ENCODE peak calls at places on chromosomes 11 and 22, in four cellular contexts. One of them, this sample, is unnamed.

GRCh38 chr11:69359735-69360470 is 65.9 kb downstream of the MYEOV start:
- DNase-seq in MCF 10A: peak; percentile 64
- DNase-seq in GM10248: no peak
- DNase-seq in HFF-Myc: no peak
- DNase-seq in this sample: no peak

GRCh38 chr11:65790104-65790901 is 3.4 kb downstream of the OVOL1 start:
- DNase-seq in MCF 10A: no peak
- DNase-seq in GM10248: no peak
- DNase-seq in HFF-Myc: no peak
- DNase-seq in this sample: no peak

GRCh38 chr11:135027461-135027860 is 615.4 kb upstream of the B3GAT1 start:
- DNase-seq in MCF 10A: peak; percentile 65
- DNase-seq in GM10248: peak; percentile 29
- DNase-seq in HFF-Myc: no peak
- DNase-seq in this sample: no peak

GRCh38 chr11:8227156-8228152 is 36.2 kb downstream of the LMO1 start:
- DNase-seq in MCF 10A: peak; percentile 75
- DNase-seq in GM10248: no peak
- DNase-seq in HFF-Myc: no peak
- DNase-seq in this sample: no peak

GRCh38 chr22:30224161-30224857 is 22.2 kb downstream of the LIF start:
- DNase-seq in MCF 10A: no peak
- DNase-seq in GM10248: peak; percentile 62
- DNase-seq in HFF-Myc: no peak
- DNase-seq in this sample: no peak

GRCh38 chr22:46267431-46268279 is at the start of gene TTC38:
- DNase-seq in MCF 10A: peak; percentile 83
- DNase-seq in GM10248: peak; percentile 95
- DNase-seq in HFF-Myc: no peak
- DNase-seq in this sample: no peak

GRCh38 chr11:65496304-65497140 is 2.3 kb upstream of the MALAT1 start:
- DNase-seq in MCF 10A: peak; percentile 19
- DNase-seq in GM10248: no peak
- DNase-seq in HFF-Myc: peak; percentile 65
- DNase-seq in this sample: no peak

GRCh38 chr11:8934735-8935478 is 2.2 kb upstream of the C11orf16 start:
- DNase-seq in MCF 10A: peak; percentile 49
- DNase-seq in GM10248: no peak
- DNase-seq in HFF-Myc: no peak
- DNase-seq in this sample: no peak

GRCh38 chr11:56819916-56820315 is 71.4 kb upstream of the OR9G4 start:
- DNase-seq in MCF 10A: no peak
- DNase-seq in GM10248: no peak
- DNase-seq in HFF-Myc: no peak
- DNase-seq in this sample: no peak

GRCh38 chr11:132969892-132970291 is 562.4 kb downstream of the OPCML start:
- DNase-seq in MCF 10A: no peak
- DNase-seq in GM10248: no peak
- DNase-seq in HFF-Myc: no peak
- DNase-seq in this sample: no peak

GRCh38 chr22:19568337-19569311 is 44.4 kb upstream of the CLDN5 start:
- DNase-seq in MCF 10A: peak; percentile 83
- DNase-seq in GM10248: no peak
- DNase-seq in HFF-Myc: peak; percentile 49
- DNase-seq in this sample: no peak

GRCh38 chr11:18105086-18105801 is 638 bp downstream of the SAAL1 start:
- DNase-seq in MCF 10A: no peak
- DNase-seq in GM10248: no peak
- DNase-seq in HFF-Myc: no peak
- DNase-seq in this sample: no peak

GRCh38 chr22:26589367-26589844 is 526 bp downstream of the TPST2 start:
- DNase-seq in MCF 10A: no peak
- DNase-seq in GM10248: peak; percentile 41
- DNase-seq in HFF-Myc: no peak
- DNase-seq in this sample: no peak

GRCh38 chr11:62804310-62805043 is 763 bp downstream of the NXF1 start:
- DNase-seq in MCF 10A: peak; percentile 21
- DNase-seq in GM10248: no peak
- DNase-seq in HFF-Myc: no peak
- DNase-seq in this sample: no peak

GRCh38 chr11:91248199-91248807 is 976.3 kb upstream of the FAT3 start:
- DNase-seq in MCF 10A: peak; percentile 71
- DNase-seq in GM10248: no peak
- DNase-seq in HFF-Myc: no peak
- DNase-seq in this sample: no peak

GRCh38 chr11:10041803-10042202 is 252.2 kb downstream of the SBF2 start:
- DNase-seq in MCF 10A: no peak
- DNase-seq in GM10248: no peak
- DNase-seq in HFF-Myc: no peak
- DNase-seq in this sample: no peak

GRCh38 chr11:104484784-104485554 is 321.0 kb upstream of the PDGFD start:
- DNase-seq in MCF 10A: no peak
- DNase-seq in GM10248: no peak
- DNase-seq in HFF-Myc: no peak
- DNase-seq in this sample: no peak

GRCh38 chr11:102360681-102361080 is 13.7 kb downstream of the BIRC2 start:
- DNase-seq in MCF 10A: no peak
- DNase-seq in GM10248: no peak
- DNase-seq in HFF-Myc: no peak
- DNase-seq in this sample: no peak

GRCh38 chr22:20154602-20155183 is 3.8 kb upstream of the CCDC188 start:
- DNase-seq in MCF 10A: no peak
- DNase-seq in GM10248: no peak
- DNase-seq in HFF-Myc: no peak
- DNase-seq in this sample: no peak

GRCh38 chr22:41827671-41828070 is 5.2 kb upstream of the SREBF2 start:
- DNase-seq in MCF 10A: no peak
- DNase-seq in GM10248: no peak
- DNase-seq in HFF-Myc: no peak
- DNase-seq in this sample: no peak

GRCh38 chr11:118645066-118645715 is 34.3 kb downstream of the TREH start:
- DNase-seq in MCF 10A: no peak
- DNase-seq in GM10248: no peak
- DNase-seq in HFF-Myc: no peak
- DNase-seq in this sample: no peak

GRCh38 chr11:133681901-133682300 is 149.6 kb upstream of the OPCML start:
- DNase-seq in MCF 10A: no peak
- DNase-seq in GM10248: no peak
- DNase-seq in HFF-Myc: no peak
- DNase-seq in this sample: no peak

GRCh38 chr22:21009638-21010425 is 5.1 kb upstream of the P2RX6 start:
- DNase-seq in MCF 10A: peak; percentile 74
- DNase-seq in GM10248: peak; percentile 45
- DNase-seq in HFF-Myc: no peak
- DNase-seq in this sample: no peak

GRCh38 chr11:27658535-27659236 is 41.6 kb downstream of the BDNF start:
- DNase-seq in MCF 10A: no peak
- DNase-seq in GM10248: no peak
- DNase-seq in HFF-Myc: no peak
- DNase-seq in this sample: no peak

GRCh38 chr11:131746201-131746600 is 375.8 kb downstream of the NTM start:
- DNase-seq in MCF 10A: no peak
- DNase-seq in GM10248: no peak
- DNase-seq in HFF-Myc: no peak
- DNase-seq in this sample: no peak

GRCh38 chr22:23466351-23466750 is 113.7 kb downstream of the IGLL1 start:
- DNase-seq in MCF 10A: no peak
- DNase-seq in GM10248: no peak
- DNase-seq in HFF-Myc: no peak
- DNase-seq in this sample: no peak

GRCh38 chr22:38864361-38865191 is 7.4 kb downstream of the CBX6 start:
- DNase-seq in MCF 10A: no peak
- DNase-seq in GM10248: no peak
- DNase-seq in HFF-Myc: no peak
- DNase-seq in this sample: no peak

GRCh38 chr11:86938900-86939880 is 16.0 kb downstream of the FZD4 start:
- DNase-seq in MCF 10A: peak; percentile 60
- DNase-seq in GM10248: peak; percentile 38
- DNase-seq in HFF-Myc: no peak
- DNase-seq in this sample: peak; percentile 21

GRCh38 chr11:119180729-119181676 is 4.3 kb upstream of the NHERF4 start:
- DNase-seq in MCF 10A: no peak
- DNase-seq in GM10248: no peak
- DNase-seq in HFF-Myc: no peak
- DNase-seq in this sample: no peak

GRCh38 chr11:117096140-117096972 is 1.9 kb downstream of the SIK3 start:
- DNase-seq in MCF 10A: peak; percentile 19
- DNase-seq in GM10248: peak; percentile 75
- DNase-seq in HFF-Myc: no peak
- DNase-seq in this sample: no peak

GRCh38 chr11:15938983-15939382 is 417.4 kb downstream of the SOX6 start:
- DNase-seq in MCF 10A: no peak
- DNase-seq in GM10248: no peak
- DNase-seq in HFF-Myc: no peak
- DNase-seq in this sample: no peak

GRCh38 chr11:78564889-78565467 is 9.7 kb downstream of the NARS2 start:
- DNase-seq in MCF 10A: no peak
- DNase-seq in GM10248: no peak
- DNase-seq in HFF-Myc: no peak
- DNase-seq in this sample: no peak

GRCh38 chr11:2883717-2884423 is 1.7 kb downstream of the CDKN1C start:
- DNase-seq in MCF 10A: no peak
- DNase-seq in GM10248: no peak
- DNase-seq in HFF-Myc: no peak
- DNase-seq in this sample: no peak

GRCh38 chr11:104422320-104422944 is 258.5 kb upstream of the PDGFD start:
- DNase-seq in MCF 10A: no peak
- DNase-seq in GM10248: no peak
- DNase-seq in HFF-Myc: no peak
- DNase-seq in this sample: no peak

GRCh38 chr11:130403301-130403804 is 25.1 kb downstream of the ADAMTS8 start:
- DNase-seq in MCF 10A: peak; percentile 64
- DNase-seq in GM10248: no peak
- DNase-seq in HFF-Myc: no peak
- DNase-seq in this sample: no peak

GRCh38 chr11:78838417-78838816 is 263.8 kb upstream of the NARS2 start:
- DNase-seq in MCF 10A: peak; percentile 43
- DNase-seq in GM10248: no peak
- DNase-seq in HFF-Myc: no peak
- DNase-seq in this sample: no peak

GRCh38 chr11:111474432-111474831 is 37.8 kb downstream of the BTG4 start:
- DNase-seq in MCF 10A: no peak
- DNase-seq in GM10248: no peak
- DNase-seq in HFF-Myc: no peak
- DNase-seq in this sample: no peak

GRCh38 chr22:36405671-36406070 is 17.9 kb upstream of the MYH9 start:
- DNase-seq in MCF 10A: peak; percentile 80
- DNase-seq in GM10248: no peak
- DNase-seq in HFF-Myc: no peak
- DNase-seq in this sample: no peak

GRCh38 chr11:120133216-120134105 is 4.5 kb downstream of the TRIM29 start:
- DNase-seq in MCF 10A: no peak
- DNase-seq in GM10248: no peak
- DNase-seq in HFF-Myc: no peak
- DNase-seq in this sample: no peak

This sample was measured in GM12864.